ENCODE peak calls at places on chromosomes 13 and 19, in ten cellular contexts. V is stomach; T is HFF-Myc; G is cardiac muscle cell; R is CD8-positive, alpha-beta T cell; E is GM12865; O is epithelial cell of esophagus; Q is GM20000; I is heart right ventricle; S is neural crest cell. Y is an unnamed sample.

GRCh38 chr19:46746281-46746965 is at the start of gene STRN4:
- DNase-seq in E (peak), O (peak), T (no peak), R (peak), G (peak), V (peak), Q (peak), S (peak), I (no peak), Y (peak)

GRCh38 chr19:44512326-44513298 is 12.3 kb upstream of the ZNF180 start:
- DNase-seq in I (no peak), S (peak), E (peak), T (no peak), O (peak), R (no peak), Q (no peak), V (no peak), G (peak), Y (no peak)

GRCh38 chr13:90999401-90999800 is 348.1 kb upstream of the MIR17HG start:
- DNase-seq in G (no peak), V (no peak), O (no peak), I (no peak), E (no peak), T (no peak), Q (no peak), R (no peak), S (no peak), Y (no peak)

GRCh38 chr13:99895428-99895998 is 76.1 kb downstream of the ZIC5 start:
- DNase-seq in V (no peak), S (no peak), I (no peak), R (no peak), Q (peak), E (no peak), T (no peak), O (no peak), G (peak), Y (no peak)

GRCh38 chr19:28883241-28883693 is 329.7 kb downstream of the UQCRFS1 start:
- DNase-seq in R (no peak), G (peak), Q (no peak), T (no peak), I (peak), E (no peak), S (no peak), V (no peak), O (no peak), Y (no peak)

GRCh38 chr13:94696171-94696570 is 16.2 kb downstream of the SOX21 start:
- DNase-seq in E (no peak), T (no peak), R (no peak), S (no peak), Q (no peak), G (no peak), O (no peak), I (no peak), V (no peak), Y (no peak)

GRCh38 chr13:98918771-98919170 is 59.1 kb downstream of the DOCK9 start:
- DNase-seq in R (no peak), O (no peak), G (no peak), S (no peak), Q (no peak), I (no peak), E (no peak), V (no peak), T (no peak), Y (no peak)

GRCh38 chr19:54430306-54431254 is 15.3 kb downstream of the TTYH1 start:
- DNase-seq in O (peak), T (no peak), S (peak), V (no peak), R (peak), G (peak), E (no peak), Q (peak), I (peak), Y (peak)

GRCh38 chr19:17468302-17469091 is 1.8 kb upstream of the SLC27A1 start:
- DNase-seq in O (no peak), E (no peak), Q (no peak), T (no peak), G (peak), I (peak), S (no peak), R (no peak), V (peak), Y (no peak)

GRCh38 chr19:16198363-16198636 is 589 bp downstream of the AP1M1 start:
- DNase-seq in R (no peak), O (no peak), G (no peak), E (no peak), T (no peak), Q (no peak), S (no peak), V (no peak), I (no peak), Y (no peak)

GRCh38 chr13:75789451-75790197 is 153.5 kb downstream of the LMO7 start:
- DNase-seq in I (no peak), Q (no peak), G (peak), T (no peak), E (no peak), R (no peak), O (no peak), V (no peak), S (no peak), Y (no peak)

GRCh38 chr19:41192574-41193419 is at the start of gene CYP2S1:
- DNase-seq in O (peak), S (no peak), V (peak), R (no peak), E (no peak), T (no peak), Q (no peak), I (no peak), G (peak), Y (no peak)

GRCh38 chr19:17402982-17403855 is 2.2 kb downstream of the BST2 start:
- DNase-seq in V (no peak), G (peak), S (peak), I (no peak), E (peak), Q (peak), R (peak), T (no peak), O (peak), Y (no peak)

GRCh38 chr13:27296496-27296895 is 25.9 kb downstream of the RASL11A start:
- DNase-seq in G (no peak), E (no peak), V (no peak), O (no peak), S (no peak), T (no peak), R (no peak), I (no peak), Q (no peak), Y (no peak)

GRCh38 chr13:57996717-57997116 is 365.2 kb downstream of the PCDH17 start:
- DNase-seq in T (no peak), R (no peak), G (peak), V (no peak), Q (no peak), I (no peak), O (peak), S (no peak), E (no peak), Y (no peak)

GRCh38 chr19:56687036-56687435 is 15.5 kb upstream of the ZNF835 start:
- DNase-seq in T (no peak), I (no peak), G (no peak), Q (no peak), O (no peak), V (no peak), E (no peak), S (no peak), R (no peak), Y (no peak)

GRCh38 chr19:41998246-41999020 is 4.4 kb upstream of the ATP1A3 start:
- DNase-seq in V (peak), E (peak), Q (peak), O (peak), S (peak), G (peak), T (no peak), R (peak), I (no peak), Y (peak)

GRCh38 chr13:57409656-57410055 is 221.9 kb upstream of the PCDH17 start:
- DNase-seq in Q (no peak), T (no peak), G (no peak), V (no peak), E (no peak), R (no peak), O (no peak), S (no peak), I (no peak), Y (no peak)

GRCh38 chr13:66506979-66507378 is 723.2 kb downstream of the PCDH9 start:
- DNase-seq in Q (peak), T (no peak), R (no peak), I (no peak), V (no peak), G (no peak), O (peak), E (no peak), S (no peak), Y (no peak)

GRCh38 chr13:30331331-30331771 is 24.0 kb upstream of the KATNAL1 start:
- DNase-seq in S (no peak), Q (no peak), O (no peak), G (no peak), E (no peak), I (no peak), R (no peak), V (no peak), T (no peak), Y (no peak)

GRCh38 chr13:73837147-73837546 is 297.1 kb downstream of the KLF12 start:
- DNase-seq in V (no peak), T (no peak), S (no peak), O (no peak), G (no peak), I (no peak), R (no peak), Q (no peak), E (no peak), Y (no peak)

GRCh38 chr13:35347679-35348205 is 128.7 kb downstream of the MAB21L1 start:
- DNase-seq in G (no peak), R (no peak), T (no peak), Q (no peak), E (no peak), I (no peak), V (no peak), S (no peak), O (no peak), Y (no peak)

GRCh38 chr13:47039106-47039505 is 142.3 kb upstream of the HTR2A start:
- DNase-seq in O (peak), G (peak), V (no peak), S (no peak), E (no peak), R (no peak), I (no peak), Q (no peak), T (no peak), Y (no peak)

GRCh38 chr19:45973564-45974338 is at the start of gene NOVA2:
- DNase-seq in G (peak), Q (peak), E (peak), R (no peak), S (peak), V (peak), I (peak), O (peak), T (no peak), Y (peak)

GRCh38 chr13:30572859-30573275 is 44.9 kb upstream of the USPL1 start:
- DNase-seq in R (no peak), I (peak), E (peak), V (no peak), O (peak), G (peak), Q (peak), T (no peak), S (no peak), Y (no peak)

GRCh38 chr13:106424805-106425204 is 110.7 kb downstream of the EFNB2 start:
- DNase-seq in Q (no peak), R (no peak), O (peak), S (no peak), V (no peak), I (no peak), G (no peak), T (no peak), E (no peak), Y (no peak)

GRCh38 chr19:30286378-30286777 is 85.8 kb upstream of the ZNF536 start:
- DNase-seq in O (no peak), T (no peak), S (no peak), G (no peak), I (no peak), E (no peak), V (no peak), Q (no peak), R (no peak), Y (no peak)

GRCh38 chr13:112182831-112183543 is 116.0 kb downstream of the SOX1 start:
- DNase-seq in Q (no peak), G (no peak), O (no peak), V (no peak), T (no peak), E (no peak), I (no peak), R (no peak), S (no peak), Y (no peak)

GRCh38 chr13:20911037-20911436 is 8.5 kb upstream of the XPO4 start:
- DNase-seq in T (no peak), O (no peak), I (no peak), Q (no peak), S (no peak), R (no peak), G (no peak), E (no peak), V (no peak), Y (no peak)

GRCh38 chr13:76943646-76944045 is 4.7 kb upstream of the ACOD1 start:
- DNase-seq in V (no peak), Q (no peak), E (no peak), R (no peak), O (no peak), G (no peak), S (no peak), I (no peak), T (no peak), Y (no peak)

GRCh38 chr19:43229315-43229714 is 23.9 kb upstream of the PSG4 start:
- DNase-seq in O (peak), V (no peak), T (no peak), S (no peak), G (peak), I (no peak), Q (no peak), R (no peak), E (no peak), Y (no peak)
- TF ChIP-seq CTCF in O (peak), V (no peak), T (no peak), S (no peak), G (no peak), I (peak), Q (no peak), R (no peak), E (no peak), Y (no peak)

GRCh38 chr19:1106841-1107654 is 3.3 kb downstream of the GPX4 start:
- DNase-seq in V (peak), I (no peak), E (peak), R (no peak), T (no peak), Q (no peak), O (peak), S (no peak), G (peak), Y (no peak)
- TF ChIP-seq CTCF in V (no peak), I (no peak), E (no peak), R (no peak), T (no peak), Q (peak), O (no peak), S (peak), G (peak), Y (no peak)

GRCh38 chr19:48418317-48419064 is 25.0 kb downstream of the GRIN2D start:
- DNase-seq in S (no peak), O (no peak), V (no peak), E (peak), I (no peak), G (peak), T (no peak), R (no peak), Q (peak), Y (no peak)
- TF ChIP-seq CTCF in S (no peak), O (no peak), V (no peak), E (peak), I (no peak), G (no peak), T (no peak), R (no peak), Q (no peak), Y (no peak)

DNA sequence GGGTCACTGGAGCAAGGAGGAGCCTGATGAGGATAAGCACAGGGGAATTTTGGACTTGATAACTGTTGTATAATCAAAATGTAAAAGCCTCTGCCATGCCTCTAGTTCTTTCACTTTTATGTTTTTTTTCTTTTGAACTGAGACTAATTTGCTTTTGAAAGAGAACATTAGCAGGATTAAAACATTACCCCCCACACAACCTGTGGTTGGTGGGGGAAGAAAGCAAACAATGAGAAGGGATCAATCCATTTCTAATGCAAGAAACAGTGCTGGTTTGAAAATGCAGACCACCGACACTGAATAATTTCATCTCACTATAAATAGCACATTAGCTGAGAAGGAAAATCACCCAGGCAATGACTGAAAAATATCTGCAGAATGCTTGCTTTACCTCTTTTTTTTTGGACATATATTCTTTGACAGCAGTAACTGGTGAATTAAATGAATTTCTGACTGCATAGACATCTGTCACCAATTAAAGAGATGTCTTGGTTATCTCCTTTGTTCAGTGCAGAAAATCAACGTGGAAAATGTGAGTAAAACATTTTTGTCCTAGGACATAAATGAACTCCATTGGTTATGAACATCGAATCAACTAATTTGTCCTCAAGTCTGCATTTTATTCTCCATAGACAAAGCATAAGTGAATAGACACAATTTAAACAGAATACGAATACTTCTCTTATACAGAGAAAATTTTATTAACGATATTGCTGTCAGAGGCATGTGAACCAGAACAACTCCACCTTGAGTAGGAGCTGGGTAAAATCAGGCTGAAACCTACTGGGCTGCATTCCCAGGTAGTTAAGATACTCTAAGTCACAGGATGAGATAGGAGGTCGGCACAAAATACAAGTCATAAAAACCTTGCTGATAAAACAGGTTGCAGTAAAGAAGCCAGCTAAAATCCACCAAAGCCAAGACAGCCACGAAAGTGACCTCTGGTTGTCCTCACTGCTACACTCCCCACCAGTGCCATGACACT is 48.8 kb upstream of the TRPC4 start:
- DNase-seq in I (no peak), S (no peak), Q (no peak), T (no peak), V (no peak), G (no peak), E (no peak), O (peak), R (no peak), Y (no peak)
- TF ChIP-seq CTCF in I (no peak), S (no peak), Q (no peak), T (no peak), V (no peak), G (no peak), E (no peak), O (peak), R (no peak), Y (no peak)

GRCh38 chr19:48302600-48302959 is 22.8 kb upstream of the EMP3 start:
- DNase-seq in S (no peak), G (no peak), I (no peak), E (no peak), V (no peak), R (no peak), O (no peak), Q (no peak), T (no peak), Y (no peak)
- TF ChIP-seq CTCF in S (no peak), G (no peak), I (no peak), E (no peak), V (no peak), R (no peak), O (no peak), Q (no peak), T (no peak), Y (no peak)

GRCh38 chr19:4533835-4534424 is 1.1 kb downstream of the PLIN5 start:
- DNase-seq in O (no peak), V (no peak), E (no peak), I (no peak), R (no peak), G (no peak), T (no peak), Q (no peak), S (no peak), Y (no peak)

GRCh38 chr19:4536798-4537197 is 1.8 kb upstream of the PLIN5 start:
- DNase-seq in I (no peak), E (no peak), V (no peak), Q (no peak), T (no peak), R (no peak), G (no peak), S (no peak), O (no peak), Y (no peak)

GRCh38 chr19:4537953-4538600 is 1.8 kb downstream of the LRG1 start:
- DNase-seq in O (no peak), Q (no peak), T (no peak), R (no peak), V (no peak), G (no peak), E (no peak), I (no peak), S (no peak), Y (no peak)

GRCh38 chr19:4533334-4533733 is 1.7 kb downstream of the PLIN5 start:
- DNase-seq in O (no peak), T (no peak), V (no peak), Q (no peak), E (no peak), G (no peak), I (no peak), R (no peak), S (no peak), Y (no peak)

GRCh38 chr19:4534836-4535658 is at the start of gene PLIN5:
- DNase-seq in S (peak), O (peak), G (peak), E (peak), V (peak), I (peak), Q (peak), R (peak), T (peak), Y (peak)
- TF ChIP-seq CTCF in S (no peak), O (no peak), G (no peak), E (no peak), V (no peak), I (no peak), Q (no peak), R (no peak), T (no peak), Y (no peak)

GRCh38 chr19:13902993-13903555 is 2.8 kb downstream of the BRME1 start:
- DNase-seq in R (no peak), S (no peak), E (peak), Q (no peak), T (no peak), V (no peak), I (no peak), G (peak), O (no peak), Y (no peak)
- TF ChIP-seq CTCF in R (peak), S (peak), E (peak), Q (peak), T (peak), V (no peak), I (peak), G (peak), O (peak), Y (peak)